ENCODE peak calls at places on chromosomes 6 and 20, in eight cellular contexts. K, W, R, S, D, V, E and X are unnamed samples.

GRCh38 chr20:4135385-4136077 is 120.2 kb upstream of the RNF24 start:
- DNase-seq in W (peak; percentile 38), D (peak; percentile 98), S (no peak), R (peak; percentile 90), V (no peak), K (peak; percentile 98), E (no peak), X (peak; percentile 50)

GRCh38 chr6:26305097-26305841 is 59.7 kb upstream of the BTN3A2 start:
- DNase-seq in R (no peak), D (no peak), K (peak; percentile 73), W (no peak), E (peak; percentile 37), S (no peak), V (peak; percentile 93), X (peak; percentile 61)

GRCh38 chr6:4620284-4621228 is 155.6 kb upstream of the CDYL start:
- DNase-seq in W (no peak), S (no peak), E (no peak), K (no peak), V (no peak), R (no peak), D (no peak), X (no peak)

GRCh38 chr6:10555625-10556309 is 34.6 kb downstream of the GCNT2 start:
- DNase-seq in D (no peak), S (peak; percentile 60), K (peak; percentile 4), W (peak; percentile 36), E (no peak), R (no peak), V (no peak), X (peak; percentile 69)

GRCh38 chr20:57392130-57392445 is 892 bp downstream of the RBM38 start:
- DNase-seq in S (peak; percentile 48), V (peak; percentile 55), E (no peak), K (no peak), W (no peak), D (no peak), R (no peak), X (no peak)

GRCh38 chr6:93424303-93425064 is 5.1 kb upstream of the EPHA7 start:
- DNase-seq in R (no peak), S (no peak), K (peak; percentile 37), W (no peak), V (no peak), E (no peak), D (no peak), X (no peak)

GRCh38 chr6:113630738-113631535 is 226.2 kb upstream of the MARCKS start:
- DNase-seq in E (no peak), V (peak; percentile 70), K (peak; percentile 85), D (peak; percentile 37), S (no peak), R (no peak), W (no peak), X (no peak)

GRCh38 chr20:50200482-50201104 is 10.0 kb downstream of the CEBPB start:
- DNase-seq in E (no peak), K (no peak), S (no peak), R (no peak), V (no peak), W (no peak), D (no peak), X (no peak)

GRCh38 chr6:112235956-112236355 is 18.4 kb downstream of the LAMA4 start:
- DNase-seq in V (no peak), E (no peak), K (peak; percentile 93), D (no peak), S (no peak), W (no peak), R (no peak), X (no peak)

GRCh38 chr20:43444107-43444506 is 13.6 kb upstream of the SRSF6 start:
- DNase-seq in E (no peak), W (no peak), S (no peak), D (no peak), R (no peak), K (no peak), V (no peak), X (no peak)

GRCh38 chr6:40714143-40714542 is 127.0 kb upstream of the LRFN2 start:
- DNase-seq in E (no peak), K (no peak), W (no peak), R (no peak), V (no peak), S (no peak), D (no peak), X (no peak)

GRCh38 chr6:49528571-49528970 is 21.9 kb upstream of the C6orf141 start:
- DNase-seq in K (no peak), R (no peak), E (no peak), V (no peak), W (no peak), D (no peak), S (no peak), X (no peak)

GRCh38 chr6:46898011-46898410 is 23.7 kb downstream of the ADGRF5 start:
- DNase-seq in S (no peak), D (no peak), V (no peak), R (no peak), W (no peak), K (no peak), E (no peak), X (no peak)

GRCh38 chr6:119343573-119344146 is 5.9 kb downstream of the MAN1A1 start:
- DNase-seq in S (no peak), V (no peak), R (no peak), E (no peak), W (no peak), D (no peak), K (no peak), X (no peak)

GRCh38 chr20:10508468-10509251 is 73.6 kb downstream of the SLX4IP start:
- DNase-seq in R (no peak), V (peak; percentile 5), D (no peak), S (no peak), K (peak; percentile 65), W (no peak), E (no peak), X (no peak)

GRCh38 chr20:8153281-8153908 is 21.3 kb downstream of the PLCB1 start:
- DNase-seq in V (peak; percentile 81), R (no peak), D (no peak), E (no peak), W (no peak), K (peak; percentile 54), S (peak; percentile 12), X (no peak)

GRCh38 chr6:45072014-45072413 is 256.1 kb upstream of the RUNX2 start:
- DNase-seq in D (no peak), V (no peak), K (peak; percentile 78), E (no peak), W (no peak), S (no peak), R (no peak), X (no peak)

GRCh38 chr20:17530153-17530552 is 1.0 kb downstream of the BFSP1 start:
- DNase-seq in V (no peak), E (no peak), K (no peak), D (no peak), S (no peak), W (no peak), R (no peak), X (no peak)

GRCh38 chr6:167450631-167451030 is 125.7 kb downstream of the TTLL2 start:
- DNase-seq in K (no peak), S (peak; percentile 56), W (no peak), E (no peak), D (no peak), V (peak; percentile 7), R (no peak), X (no peak)

GRCh38 chr6:35583893-35584688 is 71.4 kb upstream of the TULP1 start:
- DNase-seq in D (peak; percentile 40), K (peak; percentile 84), W (peak; percentile 67), S (peak; percentile 84), R (peak; percentile 49), V (peak; percentile 83), E (peak; percentile 49), X (peak; percentile 46)

GRCh38 chr6:155171109-155171746 is 92.6 kb upstream of the CLDN20 start:
- DNase-seq in E (peak; percentile 33), D (peak; percentile 88), K (peak; percentile 92), S (no peak), V (no peak), W (no peak), R (peak; percentile 53), X (peak; percentile 68)

GRCh38 chr6:69994251-69994650 is 127.9 kb downstream of the COL19A1 start:
- DNase-seq in S (no peak), V (no peak), W (no peak), R (no peak), E (no peak), K (no peak), D (no peak), X (no peak)

GRCh38 chr20:51420805-51421204 is 121.7 kb downstream of the NFATC2 start:
- DNase-seq in R (no peak), S (no peak), K (no peak), W (no peak), D (no peak), V (no peak), E (no peak), X (no peak)

GRCh38 chr20:50786703-50787102 is 8.2 kb upstream of the BCAS4 start:
- DNase-seq in S (no peak), V (no peak), K (no peak), R (no peak), E (no peak), D (no peak), W (no peak), X (no peak)

GRCh38 chr6:116221067-116221466 is 32.8 kb downstream of the TSPYL4 start:
- DNase-seq in R (no peak), D (no peak), E (no peak), K (peak; percentile 42), V (no peak), W (no peak), S (no peak), X (no peak)

GRCh38 chr20:32945710-32946221 is 58.5 kb downstream of the SUN5 start:
- DNase-seq in V (peak; percentile 35), S (no peak), K (peak; percentile 47), D (no peak), E (no peak), W (no peak), R (no peak), X (no peak)

GRCh38 chr6:115078555-115078954 is 735.7 kb upstream of the HS3ST5 start:
- DNase-seq in D (no peak), V (no peak), E (no peak), R (no peak), S (no peak), W (no peak), K (no peak), X (no peak)

GRCh38 chr20:15831201-15831600 is 742.0 kb downstream of the KIF16B start:
- DNase-seq in W (no peak), S (no peak), V (no peak), R (no peak), E (no peak), K (no peak), D (no peak), X (no peak)

GRCh38 chr6:165106261-165106660 is 203.1 kb downstream of the C6orf118 start:
- DNase-seq in E (no peak), W (no peak), R (no peak), V (no peak), D (no peak), S (no peak), K (no peak), X (no peak)

GRCh38 chr6:132380358-132380757 is 20.9 kb downstream of the MOXD1 start:
- DNase-seq in W (no peak), E (no peak), V (no peak), K (no peak), D (no peak), R (no peak), S (no peak), X (no peak)

GRCh38 chr20:46088409-46089075 is 1.2 kb downstream of the NCOA5 start:
- DNase-seq in V (peak; percentile 41), S (no peak), K (peak; percentile 11), E (no peak), R (no peak), D (no peak), W (no peak), X (peak; percentile 86)

GRCh38 chr20:37968726-37969401 is 64.4 kb downstream of the TTI1 start:
- DNase-seq in D (no peak), V (no peak), S (no peak), R (no peak), W (no peak), K (no peak), E (no peak), X (no peak)

GRCh38 chr20:25484224-25484846 is 76.9 kb downstream of the GINS1 start:
- DNase-seq in K (no peak), D (no peak), S (no peak), W (no peak), E (no peak), R (no peak), V (no peak), X (no peak)

GRCh38 chr20:57403216-57403615 is 12.0 kb downstream of the RBM38 start:
- DNase-seq in S (no peak), E (no peak), K (no peak), R (no peak), D (no peak), V (no peak), W (no peak), X (no peak)